ENCODE peak calls at places on chromosomes 5 and 9, in four cellular contexts. A is psoas muscle, M is brain microvascular endothelial cell, L is fibroblast of villous mesenchyme. E is an unnamed sample.

GRCh38 chr5:171521219-171521633 is 101.8 kb downstream of the FGF18 start:
- DNase-seq in A (peak; percentile 68), L (peak; percentile 80), M (peak; percentile 84), E (peak; percentile 99)

GRCh38 chr9:13800776-13801175 is 513.2 kb downstream of the NFIB start:
- DNase-seq in A (no peak), M (no peak), L (no peak), E (no peak)

GRCh38 chr9:87481890-87482855 is 15.5 kb upstream of the DAPK1 start:
- DNase-seq in M (no peak), L (no peak), A (no peak), E (no peak)

GRCh38 chr5:74103131-74104023 is 477.4 kb downstream of the ARHGEF28 start:
- DNase-seq in A (no peak), M (no peak), L (no peak), E (no peak)

GRCh38 chr9:4563105-4563504 is 72.8 kb downstream of the SLC1A1 start:
- DNase-seq in M (no peak), L (no peak), A (no peak), E (no peak)

GRCh38 chr5:123422433-123423277 is 548 bp downstream of the CEP120 start:
- DNase-seq in M (peak; percentile 18), L (peak; percentile 42), A (no peak), E (peak; percentile 86)

GRCh38 chr5:1299511-1299850 is 4.6 kb upstream of the TERT start:
- DNase-seq in A (no peak), M (no peak), L (no peak), E (peak; percentile 79)

GRCh38 chr5:174412941-174413340 is 311.4 kb upstream of the MSX2 start:
- DNase-seq in A (no peak), M (no peak), L (no peak), E (no peak)

GRCh38 chr9:28853487-28853886 is 1280.2 kb upstream of the C9orf72 start:
- DNase-seq in A (no peak), L (no peak), M (no peak), E (no peak)

GRCh38 chr5:73370076-73370475 is 78.5 kb downstream of the FOXD1 start:
- DNase-seq in A (no peak), L (no peak), M (peak; percentile 47), E (no peak)

GRCh38 chr5:66459728-66460127 is 136.5 kb upstream of the MAST4 start:
- DNase-seq in L (no peak), M (no peak), A (no peak), E (no peak)

GRCh38 chr5:176768174-176768970 is 42.0 kb upstream of the UNC5A start:
- DNase-seq in A (no peak), L (no peak), M (no peak), E (no peak)

GRCh38 chr5:126043684-126044083 is 379.5 kb upstream of the GRAMD2B start:
- DNase-seq in L (no peak), M (peak; percentile 6), A (no peak), E (no peak)

GRCh38 chr5:464843-465590 is 22.0 kb downstream of the EXOC3 start:
- DNase-seq in A (peak; percentile 46), M (no peak), L (no peak), E (peak; percentile 39)

GRCh38 chr5:116465411-116465810 is 109.2 kb downstream of the SEMA6A start:
- DNase-seq in L (no peak), A (no peak), M (no peak), E (peak; percentile 29)

GRCh38 chr5:137176609-137177008 is 322.5 kb downstream of the SPOCK1 start:
- DNase-seq in A (no peak), L (no peak), M (no peak), E (no peak)

GRCh38 chr5:73596705-73597328 is 29.2 kb upstream of the ARHGEF28 start:
- DNase-seq in A (no peak), M (peak; percentile 49), L (no peak), E (no peak)

GRCh38 chr9:12272471-12273072 is 420.6 kb upstream of the TYRP1 start:
- DNase-seq in A (no peak), M (no peak), L (no peak), E (no peak)

GRCh38 chr9:32986971-32987370 is 14.5 kb downstream of the APTX start:
- DNase-seq in A (no peak), M (peak; percentile 43), L (no peak), E (no peak)

GRCh38 chr9:7848498-7848897 is 48.9 kb upstream of the DMAC1 start:
- DNase-seq in A (no peak), M (no peak), L (no peak), E (no peak)

GRCh38 chr9:70954126-70954525 is 167.3 kb downstream of the TRPM3 start:
- DNase-seq in L (peak; percentile 82), A (no peak), M (peak; percentile 87), E (peak; percentile 78)

GRCh38 chr9:35649431-35650340 is 1.0 kb downstream of the SIT1 start:
- DNase-seq in A (no peak), M (no peak), L (no peak), E (peak; percentile 83)

GRCh38 chr5:82331557-82331956 is 53.4 kb upstream of the RPS23 start:
- DNase-seq in A (no peak), L (no peak), M (no peak), E (no peak)

GRCh38 chr5:170338933-170339779 is 41.6 kb upstream of the LCP2 start:
- DNase-seq in M (no peak), A (no peak), L (no peak), E (no peak)

GRCh38 chr5:166363071-166363470 is 1928.4 kb upstream of the WWC1 start:
- DNase-seq in L (no peak), M (no peak), A (no peak), E (no peak)

GRCh38 chr9:35029241-35029640 is 39.7 kb downstream of the DNAJB5 start:
- DNase-seq in M (no peak), A (no peak), L (no peak), E (no peak)

GRCh38 chr5:172425402-172425801 is 28.9 kb downstream of the SH3PXD2B start:
- DNase-seq in L (peak; percentile 42), A (no peak), M (no peak), E (no peak)

GRCh38 chr5:5018560-5018935 is 121.6 kb upstream of the ADAMTS16 start:
- DNase-seq in A (no peak), M (peak; percentile 4), L (no peak), E (no peak)

GRCh38 chr9:93814561-93814960 is 140.6 kb downstream of the BARX1 start:
- DNase-seq in L (no peak), A (no peak), M (no peak), E (no peak)

GRCh38 chr9:131030239-131030977 is 21.4 kb downstream of the LAMC3 start:
- DNase-seq in M (no peak), A (no peak), L (no peak), E (peak; percentile 58)

GRCh38 chr9:70442328-70442848 is 27.9 kb upstream of the KLF9 start:
- DNase-seq in A (no peak), L (no peak), M (no peak), E (no peak)

GRCh38 chr5:147286296-147286695 is 51.5 kb downstream of the STK32A start:
- DNase-seq in M (no peak), L (no peak), A (no peak), E (no peak)

GRCh38 chr9:90044710-90045151 is 439.9 kb downstream of the GADD45G start:
- DNase-seq in A (no peak), M (no peak), L (peak; percentile 38), E (no peak)

GRCh38 chr5:77281969-77282336 is 71.5 kb downstream of the PDE8B start:
- DNase-seq in L (no peak), A (no peak), M (no peak), E (no peak)

GRCh38 chr9:115208503-115208902 is 90.5 kb upstream of the TNC start:
- DNase-seq in L (peak; percentile 89), M (no peak), A (no peak), E (no peak)

GRCh38 chr9:112699230-112699629 is 18.7 kb downstream of the INIP start:
- DNase-seq in A (no peak), L (no peak), M (no peak), E (no peak)

GRCh38 chr5:146188358-146188757 is 5.9 kb upstream of the LARS1 start:
- DNase-seq in M (peak; percentile 51), L (no peak), A (no peak), E (peak; percentile 86)

GRCh38 chr5:150391064-150391834 is 21.5 kb downstream of the CD74 start:
- DNase-seq in A (no peak), M (no peak), L (no peak), E (peak; percentile 56)

GRCh38 chr9:37141015-37141414 is 20.6 kb downstream of the ZCCHC7 start:
- DNase-seq in A (no peak), L (no peak), M (no peak), E (no peak)

GRCh38 chr9:37148181-37148580 is 27.8 kb downstream of the ZCCHC7 start:
- DNase-seq in L (no peak), M (no peak), A (no peak), E (no peak)

GRCh38 chr9:37149646-37150308 is 29.4 kb downstream of the ZCCHC7 start:
- DNase-seq in M (no peak), A (no peak), L (no peak), E (no peak)

GRCh38 chr9:37144762-37145161 is 24.4 kb downstream of the ZCCHC7 start:
- DNase-seq in L (no peak), A (no peak), M (peak; percentile 51), E (no peak)

DNA sequence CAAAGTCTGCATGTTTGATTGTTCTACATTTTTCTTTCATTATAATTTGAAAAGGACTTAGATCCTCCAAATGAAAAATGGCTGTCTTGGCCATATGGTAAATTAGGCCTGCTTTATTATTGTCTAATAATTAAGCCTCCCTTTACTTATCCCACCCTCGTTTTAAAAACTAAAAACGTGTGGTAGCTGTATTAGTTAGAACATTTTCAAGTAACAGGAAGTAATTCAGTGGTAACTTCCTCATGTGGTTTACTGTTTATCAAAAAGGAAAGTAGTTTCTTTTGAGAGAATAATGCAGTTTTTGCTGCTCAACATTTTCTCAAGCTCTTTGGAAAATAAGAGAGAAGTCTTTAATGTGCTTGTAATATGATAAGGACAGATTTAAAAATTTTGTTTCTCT is 26.0 kb downstream of the ZCCHC7 start:
- DNase-seq in M (no peak), A (no peak), L (no peak), E (no peak)
- TF ChIP-seq CTCF in M (no peak), A (no peak), L (no peak), E (no peak)

DNA sequence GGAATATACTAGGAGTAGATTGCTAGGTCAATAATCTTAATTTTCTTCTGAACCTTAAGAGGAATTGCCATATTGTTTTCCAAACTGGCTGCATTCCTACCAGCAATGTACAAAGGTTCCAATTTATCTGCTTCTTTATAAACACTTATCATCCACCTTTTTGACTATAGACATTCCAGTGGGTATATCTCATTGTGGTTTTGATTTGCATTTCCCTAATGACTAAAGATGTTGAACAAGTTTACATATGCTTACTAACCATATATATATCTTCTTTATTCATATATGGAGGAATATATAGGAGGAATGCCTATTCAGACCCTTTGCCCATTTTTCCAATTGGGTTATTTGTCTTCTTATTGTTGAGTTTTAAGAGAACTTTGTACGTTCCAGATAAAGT is 7.6 kb downstream of the DNAJC18 start:
- DNase-seq in A (no peak), M (no peak), L (no peak), E (no peak)
- TF ChIP-seq CTCF in A (no peak), M (no peak), L (no peak), E (no peak)

GRCh38 chr5:40801771-40802562 is 3.8 kb upstream of the PRKAA1 start:
- DNase-seq in M (no peak), A (no peak), L (no peak), E (peak; percentile 18)
- TF ChIP-seq CTCF in M (no peak), A (no peak), L (no peak), E (no peak)

GRCh38 chr5:141150993-141151325 is 1.1 kb downstream of the PCDHB6 start:
- DNase-seq in M (no peak), L (no peak), A (no peak), E (no peak)

GRCh38 chr5:141155540-141156374 is 5.9 kb downstream of the PCDHB6 start:
- DNase-seq in A (no peak), M (no peak), L (no peak), E (peak; percentile 80)

GRCh38 chr5:141150215-141150992 is 547 bp downstream of the PCDHB6 start:
- DNase-seq in L (no peak), M (no peak), A (no peak), E (no peak)

GRCh38 chr5:141149812-141150211 is at the start of gene PCDHB6:
- DNase-seq in A (no peak), M (no peak), L (peak; percentile 7), E (no peak)
- TF ChIP-seq CTCF in A (no peak), M (no peak), L (peak; percentile 21), E (peak; percentile 43)

E was measured in osteoblast.